ENCODE peak calls at places on chromosomes 5 and 9, in six cellular contexts. One of them, this sample, is unnamed.

GRCh38 chr5:54624671-54625583 is 107.4 kb downstream of the SNX18 start:
- DNase-seq in AG10803: peak
- DNase-seq in epithelial cell of prostate: no peak
- DNase-seq in body of pancreas: no peak
- DNase-seq in A549: no peak
- DNase-seq in T-helper 1 cell: no peak
- DNase-seq in this sample: no peak

GRCh38 chr9:129777769-129778130 is 24.9 kb upstream of the PTGES start:
- DNase-seq in AG10803: no peak
- DNase-seq in epithelial cell of prostate: no peak
- DNase-seq in body of pancreas: no peak
- DNase-seq in A549: no peak
- DNase-seq in T-helper 1 cell: no peak
- DNase-seq in this sample: peak

GRCh38 chr9:136399176-136400037 is 563 bp downstream of the SNAPC4 start:
- DNase-seq in AG10803: no peak
- DNase-seq in epithelial cell of prostate: no peak
- DNase-seq in body of pancreas: peak
- DNase-seq in A549: no peak
- DNase-seq in T-helper 1 cell: no peak
- DNase-seq in this sample: no peak

GRCh38 chr9:134681061-134681661 is 39.6 kb downstream of the COL5A1 start:
- DNase-seq in AG10803: no peak
- DNase-seq in epithelial cell of prostate: no peak
- DNase-seq in body of pancreas: no peak
- DNase-seq in A549: no peak
- DNase-seq in T-helper 1 cell: no peak
- DNase-seq in this sample: no peak

GRCh38 chr5:100779669-100780375 is 123.3 kb downstream of the ST8SIA4 start:
- DNase-seq in AG10803: no peak
- DNase-seq in epithelial cell of prostate: no peak
- DNase-seq in body of pancreas: no peak
- DNase-seq in A549: no peak
- DNase-seq in T-helper 1 cell: no peak
- DNase-seq in this sample: no peak

GRCh38 chr9:21265421-21266189 is 25.8 kb upstream of the IFNA14 start:
- DNase-seq in AG10803: no peak
- DNase-seq in epithelial cell of prostate: no peak
- DNase-seq in body of pancreas: no peak
- DNase-seq in A549: no peak
- DNase-seq in T-helper 1 cell: no peak
- DNase-seq in this sample: no peak

GRCh38 chr9:114033397-114034103 is 44.5 kb downstream of the AMBP start:
- DNase-seq in AG10803: no peak
- DNase-seq in epithelial cell of prostate: no peak
- DNase-seq in body of pancreas: peak
- DNase-seq in A549: peak
- DNase-seq in T-helper 1 cell: no peak
- DNase-seq in this sample: no peak

GRCh38 chr9:131833083-131833482 is 93.2 kb upstream of the RAPGEF1 start:
- DNase-seq in AG10803: no peak
- DNase-seq in epithelial cell of prostate: no peak
- DNase-seq in body of pancreas: no peak
- DNase-seq in A549: no peak
- DNase-seq in T-helper 1 cell: no peak
- DNase-seq in this sample: no peak

GRCh38 chr9:935348-935965 is 41.0 kb upstream of the DMRT3 start:
- DNase-seq in AG10803: peak
- DNase-seq in epithelial cell of prostate: peak
- DNase-seq in body of pancreas: peak
- DNase-seq in A549: no peak
- DNase-seq in T-helper 1 cell: no peak
- DNase-seq in this sample: peak

GRCh38 chr5:139058121-139058520 is 140.0 kb downstream of the SIL1 start:
- DNase-seq in AG10803: peak
- DNase-seq in epithelial cell of prostate: no peak
- DNase-seq in body of pancreas: no peak
- DNase-seq in A549: no peak
- DNase-seq in T-helper 1 cell: no peak
- DNase-seq in this sample: no peak

GRCh38 chr9:76403352-76403751 is 9.1 kb upstream of the RFK start:
- DNase-seq in AG10803: peak
- DNase-seq in epithelial cell of prostate: no peak
- DNase-seq in body of pancreas: no peak
- DNase-seq in A549: peak
- DNase-seq in T-helper 1 cell: no peak
- DNase-seq in this sample: peak

GRCh38 chr5:17802256-17802655 is 168.0 kb downstream of the TAF11L14 start:
- DNase-seq in AG10803: no peak
- DNase-seq in epithelial cell of prostate: no peak
- DNase-seq in body of pancreas: no peak
- DNase-seq in A549: no peak
- DNase-seq in T-helper 1 cell: no peak
- DNase-seq in this sample: no peak

GRCh38 chr5:127650649-127651048 is 1.8 kb downstream of the CTXN3 start:
- DNase-seq in AG10803: no peak
- DNase-seq in epithelial cell of prostate: no peak
- DNase-seq in body of pancreas: no peak
- DNase-seq in A549: no peak
- DNase-seq in T-helper 1 cell: no peak
- DNase-seq in this sample: peak

GRCh38 chr9:5112646-5113045 is 72.8 kb downstream of the INSL6 start:
- DNase-seq in AG10803: no peak
- DNase-seq in epithelial cell of prostate: no peak
- DNase-seq in body of pancreas: no peak
- DNase-seq in A549: no peak
- DNase-seq in T-helper 1 cell: no peak
- DNase-seq in this sample: no peak

GRCh38 chr9:95757483-95757882 is 118.0 kb upstream of the ERCC6L2 start:
- DNase-seq in AG10803: no peak
- DNase-seq in epithelial cell of prostate: no peak
- DNase-seq in body of pancreas: no peak
- DNase-seq in A549: no peak
- DNase-seq in T-helper 1 cell: no peak
- DNase-seq in this sample: no peak

GRCh38 chr9:8734760-8735159 is 935.2 kb upstream of the DMAC1 start:
- DNase-seq in AG10803: no peak
- DNase-seq in epithelial cell of prostate: no peak
- DNase-seq in body of pancreas: no peak
- DNase-seq in A549: peak
- DNase-seq in T-helper 1 cell: no peak
- DNase-seq in this sample: no peak

GRCh38 chr5:150322202-150322601 is 19.5 kb upstream of the ARSI start:
- DNase-seq in AG10803: peak
- DNase-seq in epithelial cell of prostate: peak
- DNase-seq in body of pancreas: no peak
- DNase-seq in A549: no peak
- DNase-seq in T-helper 1 cell: no peak
- DNase-seq in this sample: peak

GRCh38 chr5:10111575-10111974 is 138.1 kb downstream of the ATPSCKMT start:
- DNase-seq in AG10803: peak
- DNase-seq in epithelial cell of prostate: peak
- DNase-seq in body of pancreas: no peak
- DNase-seq in A549: peak
- DNase-seq in T-helper 1 cell: no peak
- DNase-seq in this sample: peak

GRCh38 chr9:2962471-2963172 is 118.7 kb upstream of the PUM3 start:
- DNase-seq in AG10803: no peak
- DNase-seq in epithelial cell of prostate: peak
- DNase-seq in body of pancreas: no peak
- DNase-seq in A549: no peak
- DNase-seq in T-helper 1 cell: no peak
- DNase-seq in this sample: no peak

GRCh38 chr5:142438573-142438972 is 113.8 kb upstream of the SPRY4 start:
- DNase-seq in AG10803: peak
- DNase-seq in epithelial cell of prostate: no peak
- DNase-seq in body of pancreas: no peak
- DNase-seq in A549: no peak
- DNase-seq in T-helper 1 cell: no peak
- DNase-seq in this sample: no peak

This sample was measured in kidney glomerular epithelial cell.